ENCODE peak calls at places on chromosome 6, in five cellular contexts. One of them, this sample, is unnamed.
A peak's percentile ranks its signal among the peaks of the same experiment; 100 is the strongest.

GRCh38 chr6:167733740-167734661 is 92.7 kb upstream of the AFDN start:
- DNase-seq in esophagus squamous epithelium: no peak
- DNase-seq in A549: no peak
- DNase-seq in mucosa of descending colon: no peak
- DNase-seq in tibial nerve: peak; percentile 79
- DNase-seq in this sample: no peak

GRCh38 chr6:45327956-45328522 is at the start of gene RUNX2:
- DNase-seq in esophagus squamous epithelium: no peak
- DNase-seq in mucosa of descending colon: no peak
- DNase-seq in tibial nerve: no peak
- DNase-seq in A549: no peak
- DNase-seq in this sample: no peak

GRCh38 chr6:30793521-30794194 is 49.3 kb upstream of the IER3 start:
- DNase-seq in A549: no peak
- DNase-seq in mucosa of descending colon: no peak
- DNase-seq in esophagus squamous epithelium: no peak
- DNase-seq in tibial nerve: no peak
- DNase-seq in this sample: no peak

GRCh38 chr6:39088331-39088730 is 26.7 kb downstream of the SAYSD1 start:
- DNase-seq in esophagus squamous epithelium: no peak
- DNase-seq in tibial nerve: peak; percentile 36
- DNase-seq in mucosa of descending colon: no peak
- DNase-seq in A549: peak; percentile 17
- DNase-seq in this sample: no peak

GRCh38 chr6:43733471-43734293 is 36.3 kb upstream of the VEGFA start:
- DNase-seq in esophagus squamous epithelium: no peak
- DNase-seq in tibial nerve: no peak
- DNase-seq in A549: no peak
- DNase-seq in mucosa of descending colon: no peak
- DNase-seq in this sample: no peak

GRCh38 chr6:121430514-121431460 is 4.7 kb upstream of the GJA1 start:
- DNase-seq in tibial nerve: peak; percentile 40
- DNase-seq in A549: peak; percentile 15
- DNase-seq in esophagus squamous epithelium: no peak
- DNase-seq in mucosa of descending colon: no peak
- DNase-seq in this sample: no peak

GRCh38 chr6:90135672-90136071 is 161.0 kb downstream of the BACH2 start:
- DNase-seq in A549: no peak
- DNase-seq in esophagus squamous epithelium: no peak
- DNase-seq in tibial nerve: no peak
- DNase-seq in mucosa of descending colon: no peak
- DNase-seq in this sample: peak; percentile 40

GRCh38 chr6:87065117-87065516 is 29.8 kb downstream of the CGA start:
- DNase-seq in esophagus squamous epithelium: no peak
- DNase-seq in tibial nerve: no peak
- DNase-seq in A549: no peak
- DNase-seq in mucosa of descending colon: no peak
- DNase-seq in this sample: no peak

GRCh38 chr6:140077712-140078551 is 703.5 kb upstream of the CITED2 start:
- DNase-seq in tibial nerve: no peak
- DNase-seq in mucosa of descending colon: no peak
- DNase-seq in esophagus squamous epithelium: no peak
- DNase-seq in A549: no peak
- DNase-seq in this sample: no peak

GRCh38 chr6:13273202-13273930 is 55.0 kb downstream of the TBC1D7 start:
- DNase-seq in mucosa of descending colon: no peak
- DNase-seq in esophagus squamous epithelium: no peak
- DNase-seq in A549: no peak
- DNase-seq in tibial nerve: no peak
- DNase-seq in this sample: no peak

GRCh38 chr6:5143625-5144311 is 58.6 kb downstream of the PPP1R3G start:
- DNase-seq in tibial nerve: peak; percentile 97
- DNase-seq in A549: peak; percentile 44
- DNase-seq in esophagus squamous epithelium: peak; percentile 4
- DNase-seq in mucosa of descending colon: peak; percentile 90
- DNase-seq in this sample: peak; percentile 93

GRCh38 chr6:122833229-122833556 is 44.1 kb downstream of the SMPDL3A start:
- DNase-seq in A549: no peak
- DNase-seq in tibial nerve: no peak
- DNase-seq in mucosa of descending colon: no peak
- DNase-seq in esophagus squamous epithelium: no peak
- DNase-seq in this sample: no peak

GRCh38 chr6:79538481-79538971 is 1.3 kb upstream of the LCA5 start:
- DNase-seq in esophagus squamous epithelium: no peak
- DNase-seq in tibial nerve: no peak
- DNase-seq in A549: no peak
- DNase-seq in mucosa of descending colon: no peak
- DNase-seq in this sample: no peak

GRCh38 chr6:166866839-166867637 is 89.3 kb downstream of the RNASET2 start:
- DNase-seq in esophagus squamous epithelium: no peak
- DNase-seq in A549: no peak
- DNase-seq in tibial nerve: no peak
- DNase-seq in mucosa of descending colon: no peak
- DNase-seq in this sample: no peak

GRCh38 chr6:35804996-35805736 is at the start of gene LHFPL5:
- DNase-seq in mucosa of descending colon: peak; percentile 66
- DNase-seq in esophagus squamous epithelium: no peak
- DNase-seq in A549: peak; percentile 54
- DNase-seq in tibial nerve: no peak
- DNase-seq in this sample: peak; percentile 62

GRCh38 chr6:131758920-131759319 is 48.1 kb upstream of the CTAGE9 start:
- DNase-seq in A549: no peak
- DNase-seq in mucosa of descending colon: no peak
- DNase-seq in esophagus squamous epithelium: no peak
- DNase-seq in tibial nerve: no peak
- DNase-seq in this sample: no peak

GRCh38 chr6:118815495-118815894 is 78.5 kb upstream of the ASF1A start:
- DNase-seq in esophagus squamous epithelium: no peak
- DNase-seq in A549: no peak
- DNase-seq in tibial nerve: no peak
- DNase-seq in mucosa of descending colon: no peak
- DNase-seq in this sample: no peak

GRCh38 chr6:56852611-56853010 is 102.3 kb upstream of the BEND6 start:
- DNase-seq in A549: no peak
- DNase-seq in mucosa of descending colon: no peak
- DNase-seq in esophagus squamous epithelium: no peak
- DNase-seq in tibial nerve: no peak
- DNase-seq in this sample: no peak

GRCh38 chr6:136740050-136740974 is 52.0 kb downstream of the MAP3K5 start:
- DNase-seq in mucosa of descending colon: no peak
- DNase-seq in tibial nerve: no peak
- DNase-seq in esophagus squamous epithelium: no peak
- DNase-seq in A549: no peak
- DNase-seq in this sample: no peak

GRCh38 chr6:163364641-163365040 is 49.9 kb upstream of the QKI start:
- DNase-seq in A549: no peak
- DNase-seq in mucosa of descending colon: no peak
- DNase-seq in tibial nerve: no peak
- DNase-seq in esophagus squamous epithelium: no peak
- DNase-seq in this sample: no peak

GRCh38 chr6:7196019-7196402 is 88.2 kb downstream of the RREB1 start:
- DNase-seq in esophagus squamous epithelium: no peak
- DNase-seq in tibial nerve: no peak
- DNase-seq in mucosa of descending colon: no peak
- DNase-seq in A549: no peak
- DNase-seq in this sample: no peak

GRCh38 chr6:118296129-118296852 is 251.8 kb upstream of the PLN start:
- DNase-seq in esophagus squamous epithelium: no peak
- DNase-seq in A549: no peak
- DNase-seq in mucosa of descending colon: no peak
- DNase-seq in tibial nerve: no peak
- DNase-seq in this sample: peak; percentile 49

GRCh38 chr6:80489911-80490635 is 383.6 kb downstream of the BCKDHB start:
- DNase-seq in esophagus squamous epithelium: no peak
- DNase-seq in mucosa of descending colon: no peak
- DNase-seq in tibial nerve: no peak
- DNase-seq in A549: no peak
- DNase-seq in this sample: no peak

GRCh38 chr6:7590918-7591302 is 912 bp downstream of the SNRNP48 start:
- DNase-seq in esophagus squamous epithelium: no peak
- DNase-seq in mucosa of descending colon: peak; percentile 28
- DNase-seq in tibial nerve: no peak
- DNase-seq in A549: no peak
- DNase-seq in this sample: no peak

DNA sequence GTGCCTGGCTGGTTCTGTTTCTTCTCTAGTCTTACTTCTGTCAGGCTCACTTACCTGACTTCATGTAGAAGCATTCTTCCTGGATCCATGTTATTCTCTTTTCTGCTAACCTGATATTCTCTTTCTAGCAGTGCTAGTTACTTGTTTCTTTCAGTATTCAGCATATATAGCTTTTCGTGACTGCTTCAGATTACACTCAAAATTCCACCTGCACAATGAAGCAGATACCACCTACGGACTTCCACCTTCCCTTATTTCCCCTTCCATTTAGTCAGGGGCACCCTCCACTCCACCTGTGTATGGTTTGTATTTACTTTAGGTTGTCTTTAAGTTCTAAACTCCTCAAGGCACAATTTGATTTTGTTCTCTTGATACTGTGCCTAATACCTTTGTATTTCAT is 36.8 kb downstream of the ZFAND3 start:
- DNase-seq in esophagus squamous epithelium: no peak
- DNase-seq in tibial nerve: no peak
- DNase-seq in mucosa of descending colon: no peak
- DNase-seq in A549: no peak
- DNase-seq in this sample: no peak
- H3K4me3 ChIP-seq in esophagus squamous epithelium: no peak overlapping the region
- H3K4me3 ChIP-seq in tibial nerve: no peak overlapping the region
- H3K4me3 ChIP-seq in mucosa of descending colon: no peak overlapping the region
- H3K4me3 ChIP-seq in A549: no peak overlapping the region
- H3K4me3 ChIP-seq in this sample: no peak overlapping the region

DNA sequence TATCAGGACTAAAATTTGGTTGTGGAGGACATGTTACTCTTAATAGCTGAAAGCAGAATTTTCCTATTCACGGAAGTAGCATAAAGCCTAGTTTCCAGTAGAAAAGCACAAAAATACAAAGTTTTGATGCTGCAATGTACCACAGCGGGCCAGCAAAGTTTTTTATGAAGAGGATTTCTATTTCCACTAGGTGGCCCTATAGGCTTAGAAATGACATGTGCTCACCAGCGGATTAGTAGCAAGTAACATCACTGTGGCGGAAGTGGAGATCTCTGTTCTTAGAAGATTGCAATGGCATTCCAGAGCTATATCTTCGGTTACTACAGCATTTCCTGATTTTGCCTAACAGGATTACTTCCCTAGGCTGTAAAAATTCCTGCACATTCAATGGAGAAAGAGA is 1219.0 kb upstream of the EYS start:
- DNase-seq in mucosa of descending colon: no peak
- DNase-seq in esophagus squamous epithelium: no peak
- DNase-seq in tibial nerve: no peak
- DNase-seq in A549: no peak
- DNase-seq in this sample: no peak
- TF ChIP-seq CTCF in mucosa of descending colon: no peak
- TF ChIP-seq CTCF in esophagus squamous epithelium: no peak
- TF ChIP-seq CTCF in tibial nerve: no peak
- TF ChIP-seq CTCF in A549: no peak
- TF ChIP-seq CTCF in this sample: no peak

GRCh38 chr6:11206576-11206975 is 25.9 kb downstream of the NEDD9 start:
- DNase-seq in esophagus squamous epithelium: no peak
- DNase-seq in A549: no peak
- DNase-seq in mucosa of descending colon: no peak
- DNase-seq in tibial nerve: no peak
- DNase-seq in this sample: no peak
- H3K4me1 ChIP-seq in esophagus squamous epithelium: peaks cover 14% of the 10 kb centered on the region
- H3K4me1 ChIP-seq in A549: peaks cover 96% of the 10 kb centered on the region
- H3K4me1 ChIP-seq in mucosa of descending colon: peaks cover 31% of the 10 kb centered on the region
- H3K4me1 ChIP-seq in tibial nerve: peaks cover 44% of the 10 kb centered on the region
- H3K4me1 ChIP-seq in this sample: peaks cover 32% of the 10 kb centered on the region

GRCh38 chr6:33624856-33625255 is 3.7 kb downstream of the ITPR3 start:
- DNase-seq in tibial nerve: no peak
- DNase-seq in mucosa of descending colon: peak; percentile 60
- DNase-seq in esophagus squamous epithelium: no peak
- DNase-seq in A549: no peak
- DNase-seq in this sample: no peak

GRCh38 chr6:33621396-33622388 is 570 bp downstream of the ITPR3 start:
- DNase-seq in esophagus squamous epithelium: no peak
- DNase-seq in tibial nerve: peak; percentile 53
- DNase-seq in mucosa of descending colon: peak; percentile 77
- DNase-seq in A549: no peak
- DNase-seq in this sample: peak; percentile 74

GRCh38 chr6:33622456-33623431 is 1.6 kb downstream of the ITPR3 start:
- DNase-seq in A549: no peak
- DNase-seq in esophagus squamous epithelium: no peak
- DNase-seq in tibial nerve: no peak
- DNase-seq in mucosa of descending colon: peak; percentile 65
- DNase-seq in this sample: no peak

GRCh38 chr6:33620584-33621395 is at the start of gene ITPR3:
- DNase-seq in tibial nerve: peak; percentile 33
- DNase-seq in mucosa of descending colon: peak; percentile 85
- DNase-seq in esophagus squamous epithelium: no peak
- DNase-seq in A549: peak; percentile 72
- DNase-seq in this sample: peak; percentile 68

GRCh38 chr6:33623895-33624381 is 2.8 kb downstream of the ITPR3 start:
- DNase-seq in mucosa of descending colon: peak; percentile 58
- DNase-seq in tibial nerve: no peak
- DNase-seq in esophagus squamous epithelium: no peak
- DNase-seq in A549: no peak
- DNase-seq in this sample: no peak
- H3K4me3 ChIP-seq in mucosa of descending colon: no peak overlapping the region
- H3K4me3 ChIP-seq in tibial nerve: no peak overlapping the region
- H3K4me3 ChIP-seq in esophagus squamous epithelium: no peak overlapping the region
- H3K4me3 ChIP-seq in A549: no peak overlapping the region
- H3K4me3 ChIP-seq in this sample: no peak overlapping the region

This sample was measured in psoas muscle.